ENCODE peak calls at places on chromosomes 5 and 9, in eight cellular contexts. T, M, L, E, S, F, Y and V are unnamed samples.

GRCh38 chr9:93306579-93307091 is 122.7 kb downstream of the WNK2 start:
- DNase-seq in E (peak), L (no peak), Y (no peak), F (no peak), M (peak), T (no peak), S (no peak), V (no peak)

GRCh38 chr5:41219655-41220269 is 6.4 kb upstream of the C6 start:
- DNase-seq in T (no peak), S (no peak), L (no peak), E (no peak), F (no peak), Y (no peak), M (no peak), V (peak)

GRCh38 chr9:88462191-88462590 is 72.8 kb upstream of the NXNL2 start:
- DNase-seq in Y (no peak), L (no peak), E (no peak), S (no peak), T (no peak), F (no peak), M (no peak), V (peak)

GRCh38 chr9:113525831-113526230 is 62.3 kb downstream of the RGS3 start:
- DNase-seq in F (no peak), S (no peak), L (no peak), Y (no peak), E (no peak), M (no peak), T (no peak), V (no peak)

GRCh38 chr9:130305381-130305780 is 39.8 kb downstream of the HMCN2 start:
- DNase-seq in M (no peak), S (no peak), T (peak), L (no peak), E (no peak), F (no peak), Y (no peak), V (no peak)

GRCh38 chr5:139422307-139422893 is 16.9 kb downstream of the DNAJC18 start:
- DNase-seq in F (peak), T (no peak), M (no peak), L (no peak), S (no peak), Y (peak), E (no peak), V (peak)

GRCh38 chr9:105842023-105842644 is 147.8 kb downstream of the TMEM38B start:
- DNase-seq in Y (no peak), F (peak), M (no peak), E (no peak), T (no peak), L (no peak), S (no peak), V (peak)

GRCh38 chr5:85132269-85132668 is 747.6 kb upstream of the EDIL3 start:
- DNase-seq in E (no peak), F (no peak), L (no peak), Y (peak), T (no peak), M (no peak), S (no peak), V (peak)

GRCh38 chr5:139565411-139566305 is 4.5 kb downstream of the UBE2D2 start:
- DNase-seq in T (no peak), F (peak), Y (no peak), L (no peak), E (no peak), S (no peak), M (no peak), V (peak)

GRCh38 chr9:70924905-70925547 is 196.4 kb downstream of the TRPM3 start:
- DNase-seq in M (no peak), Y (peak), S (peak), E (peak), L (no peak), F (no peak), T (no peak), V (peak)

GRCh38 chr9:104826109-104826775 is 62.3 kb downstream of the NIPSNAP3B start:
- DNase-seq in M (no peak), L (no peak), Y (no peak), S (no peak), F (no peak), E (no peak), T (no peak), V (no peak)

GRCh38 chr5:176618783-176619182 is 8.8 kb upstream of the GPRIN1 start:
- DNase-seq in L (no peak), E (no peak), F (no peak), M (no peak), S (no peak), T (no peak), Y (no peak), V (no peak)
- H3K4me3 ChIP-seq in L (no peak), E (no peak), F (no peak), M (no peak), S (no peak), T (no peak), Y (no peak), V (peak)

GRCh38 chr5:56717253-56717987 is 97.9 kb upstream of the MAP3K1 start:
- DNase-seq in L (no peak), F (no peak), S (no peak), E (no peak), T (no peak), M (no peak), Y (no peak), V (peak)
- H3K4me3 ChIP-seq in L (no peak), F (no peak), S (no peak), E (no peak), T (no peak), M (peak), Y (no peak), V (no peak)

GRCh38 chr9:135073081-135073740 is 14.3 kb upstream of the OLFM1 start:
- DNase-seq in M (no peak), S (no peak), F (no peak), E (no peak), L (no peak), T (no peak), Y (no peak), V (no peak)

GRCh38 chr9:135076143-135076875 is 11.2 kb upstream of the OLFM1 start:
- DNase-seq in E (no peak), Y (no peak), S (no peak), L (no peak), M (no peak), T (no peak), F (no peak), V (no peak)

GRCh38 chr9:135075234-135076142 is 12.0 kb upstream of the OLFM1 start:
- DNase-seq in M (no peak), S (peak), E (peak), T (peak), L (peak), F (no peak), Y (no peak), V (peak)

GRCh38 chr9:135074354-135075233 is 12.9 kb upstream of the OLFM1 start:
- DNase-seq in E (no peak), M (no peak), L (no peak), S (no peak), Y (no peak), T (no peak), F (no peak), V (no peak)

GRCh38 chr9:135073741-135074305 is 13.6 kb upstream of the OLFM1 start:
- DNase-seq in S (no peak), M (no peak), L (peak), F (no peak), Y (no peak), T (no peak), E (no peak), V (no peak)
- H3K4me3 ChIP-seq in S (no peak), M (no peak), L (no peak), F (no peak), Y (no peak), T (no peak), E (no peak), V (no peak)

DNA sequence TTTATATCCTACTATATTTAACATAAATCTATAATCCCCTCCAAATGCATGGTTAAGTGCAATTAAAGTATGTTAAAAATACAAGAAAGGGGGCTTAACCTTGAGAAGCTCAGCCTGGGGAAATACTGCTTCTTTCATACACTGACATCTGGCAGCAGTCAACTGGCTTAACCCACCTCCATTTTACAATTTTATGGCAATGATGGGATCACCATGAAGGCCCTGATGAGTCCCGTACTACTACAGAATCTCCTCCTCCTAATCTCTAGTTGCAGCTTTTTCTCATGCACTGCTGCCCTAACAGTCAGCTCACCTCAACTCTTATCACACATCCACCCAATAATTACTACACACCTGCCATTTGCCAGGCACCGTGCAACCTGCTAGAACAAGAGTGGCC is 40.9 kb downstream of the ZNF608 start:
- DNase-seq in Y (no peak), S (no peak), F (no peak), M (no peak), E (no peak), T (no peak), L (no peak), V (no peak)
- H3K4me3 ChIP-seq in Y (no peak), S (no peak), F (no peak), M (no peak), E (no peak), T (no peak), L (no peak), V (no peak)

DNA sequence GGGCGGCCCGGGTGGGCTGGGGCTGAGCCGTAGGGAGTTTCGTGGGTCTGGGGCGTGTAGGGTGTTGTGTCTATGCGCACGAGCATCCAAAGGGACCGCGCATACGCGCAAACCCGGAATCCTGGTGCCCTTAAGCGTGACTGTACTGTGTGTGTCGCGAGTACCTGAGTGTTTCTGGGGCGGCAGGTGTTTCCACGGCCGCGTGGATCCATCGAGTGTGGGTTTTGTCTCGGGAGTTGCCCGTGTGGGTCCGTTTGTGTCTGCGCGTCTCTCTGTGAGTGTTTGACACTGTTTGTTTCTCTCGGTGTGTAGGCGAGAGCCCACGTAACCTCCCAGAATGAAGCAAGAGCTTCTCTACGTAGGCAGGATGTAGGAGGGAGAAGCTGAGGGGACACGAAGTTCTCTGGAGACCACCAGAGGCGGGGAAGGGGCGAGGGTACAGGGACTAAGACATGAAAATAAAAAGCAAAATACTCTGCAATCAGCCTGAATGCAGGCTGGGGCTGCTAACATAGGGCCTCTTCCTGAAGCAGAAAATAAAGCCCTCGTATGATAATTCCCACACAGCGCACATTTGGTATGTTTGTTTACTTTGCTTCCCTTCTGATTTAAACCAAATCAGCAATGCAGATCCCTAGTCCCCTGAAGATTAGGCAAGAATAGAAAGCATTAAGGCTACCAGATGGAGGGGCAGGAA is 583 bp upstream of the BRINP1 start:
- DNase-seq in L (peak), S (no peak), Y (no peak), T (no peak), E (no peak), M (no peak), F (no peak), V (no peak)
- H3K4me3 ChIP-seq in L (peak), S (no peak), Y (peak), T (peak), E (peak), M (peak), F (no peak), V (no peak)